ENCODE peak calls at places on chromosomes 11 and 22, in four cellular contexts. One of them, this sample, is unnamed.

GRCh38 chr22:47034076-47034808 is 271.8 kb downstream of the TBC1D22A start:
- DNase-seq in ovary: no peak
- DNase-seq in esophagus muscularis mucosa: no peak
- DNase-seq in HCT116: no peak
- DNase-seq in this sample: no peak

GRCh38 chr11:12271241-12271640 is 106.1 kb upstream of the PARVA start:
- DNase-seq in ovary: no peak
- DNase-seq in esophagus muscularis mucosa: no peak
- DNase-seq in HCT116: no peak
- DNase-seq in this sample: no peak

GRCh38 chr11:129375731-129376657 is at the start of gene BARX2:
- DNase-seq in ovary: no peak
- DNase-seq in esophagus muscularis mucosa: no peak
- DNase-seq in HCT116: peak; percentile 26
- DNase-seq in this sample: no peak

GRCh38 chr11:40360206-40360798 is 1099.2 kb downstream of the LRRC4C start:
- DNase-seq in ovary: no peak
- DNase-seq in esophagus muscularis mucosa: no peak
- DNase-seq in HCT116: no peak
- DNase-seq in this sample: no peak

GRCh38 chr22:46094676-46095075 is 55.6 kb upstream of the PPARA start:
- DNase-seq in ovary: no peak
- DNase-seq in esophagus muscularis mucosa: no peak
- DNase-seq in HCT116: no peak
- DNase-seq in this sample: no peak

GRCh38 chr11:15199693-15200092 is 85.0 kb downstream of the INSC start:
- DNase-seq in ovary: no peak
- DNase-seq in esophagus muscularis mucosa: no peak
- DNase-seq in HCT116: no peak
- DNase-seq in this sample: no peak

GRCh38 chr22:29994941-29995340 is 85.3 kb upstream of the HORMAD2 start:
- DNase-seq in ovary: no peak
- DNase-seq in esophagus muscularis mucosa: no peak
- DNase-seq in HCT116: no peak
- DNase-seq in this sample: no peak

GRCh38 chr11:26410967-26411366 is 79.0 kb downstream of the ANO3 start:
- DNase-seq in ovary: no peak
- DNase-seq in esophagus muscularis mucosa: no peak
- DNase-seq in HCT116: no peak
- DNase-seq in this sample: no peak

GRCh38 chr11:120599816-120600420 is 88.4 kb downstream of the GRIK4 start:
- DNase-seq in ovary: no peak
- DNase-seq in esophagus muscularis mucosa: no peak
- DNase-seq in HCT116: no peak
- DNase-seq in this sample: no peak

GRCh38 chr22:50203288-50203687 is 2.5 kb downstream of the SELENOO start:
- DNase-seq in ovary: no peak
- DNase-seq in esophagus muscularis mucosa: no peak
- DNase-seq in HCT116: no peak
- DNase-seq in this sample: no peak

GRCh38 chr11:88484873-88485621 is 147.5 kb upstream of the CTSC start:
- DNase-seq in ovary: no peak
- DNase-seq in esophagus muscularis mucosa: no peak
- DNase-seq in HCT116: peak; percentile 45
- DNase-seq in this sample: no peak

GRCh38 chr22:46070722-46071450 is 79.4 kb upstream of the PPARA start:
- DNase-seq in ovary: peak; percentile 79
- DNase-seq in esophagus muscularis mucosa: no peak
- DNase-seq in HCT116: no peak
- DNase-seq in this sample: peak; percentile 79

GRCh38 chr11:71322192-71322735 is 69.9 kb upstream of the SHANK2 start:
- DNase-seq in ovary: no peak
- DNase-seq in esophagus muscularis mucosa: no peak
- DNase-seq in HCT116: no peak
- DNase-seq in this sample: peak; percentile 27

GRCh38 chr22:19631899-19632670 is 82.2 kb upstream of the SEPTIN5 start:
- DNase-seq in ovary: no peak
- DNase-seq in esophagus muscularis mucosa: no peak
- DNase-seq in HCT116: peak; percentile 55
- DNase-seq in this sample: no peak

GRCh38 chr22:44396021-44396726 is 83.4 kb upstream of the SHISAL1 start:
- DNase-seq in ovary: peak; percentile 2
- DNase-seq in esophagus muscularis mucosa: no peak
- DNase-seq in HCT116: no peak
- DNase-seq in this sample: peak; percentile 48

GRCh38 chr11:33944345-33944692 is 52.4 kb upstream of the LMO2 start:
- DNase-seq in ovary: no peak
- DNase-seq in esophagus muscularis mucosa: no peak
- DNase-seq in HCT116: no peak
- DNase-seq in this sample: no peak

GRCh38 chr11:4551346-4551979 is 6.5 kb downstream of the OR52M1 start:
- DNase-seq in ovary: no peak
- DNase-seq in esophagus muscularis mucosa: no peak
- DNase-seq in HCT116: no peak
- DNase-seq in this sample: no peak

GRCh38 chr11:115848080-115848479 is 343.9 kb upstream of the CADM1 start:
- DNase-seq in ovary: no peak
- DNase-seq in esophagus muscularis mucosa: no peak
- DNase-seq in HCT116: no peak
- DNase-seq in this sample: no peak

GRCh38 chr11:11420512-11420911 is 67.5 kb upstream of the CSNK2A3 start:
- DNase-seq in ovary: no peak
- DNase-seq in esophagus muscularis mucosa: no peak
- DNase-seq in HCT116: no peak
- DNase-seq in this sample: no peak

GRCh38 chr22:46329616-46330015 is 5.9 kb upstream of the TRMU start:
- DNase-seq in ovary: no peak
- DNase-seq in esophagus muscularis mucosa: no peak
- DNase-seq in HCT116: no peak
- DNase-seq in this sample: no peak

GRCh38 chr11:8207080-8208000 is 38.5 kb upstream of the RIC3 start:
- DNase-seq in ovary: no peak
- DNase-seq in esophagus muscularis mucosa: no peak
- DNase-seq in HCT116: no peak
- DNase-seq in this sample: no peak

GRCh38 chr11:117443269-117444186 is 115.9 kb downstream of the CEP164 start:
- DNase-seq in ovary: peak; percentile 52
- DNase-seq in esophagus muscularis mucosa: no peak
- DNase-seq in HCT116: no peak
- DNase-seq in this sample: no peak

GRCh38 chr22:43345761-43346261 is 2.6 kb upstream of the SCUBE1 start:
- DNase-seq in ovary: no peak
- DNase-seq in esophagus muscularis mucosa: no peak
- DNase-seq in HCT116: no peak
- DNase-seq in this sample: no peak

GRCh38 chr11:121669422-121669821 is 216.7 kb upstream of the SORL1-AS1 start:
- DNase-seq in ovary: no peak
- DNase-seq in esophagus muscularis mucosa: peak; percentile 5
- DNase-seq in HCT116: no peak
- DNase-seq in this sample: no peak

GRCh38 chr22:42270512-42271190 is at the start of gene TCF20:
- DNase-seq in ovary: peak; percentile 77
- DNase-seq in esophagus muscularis mucosa: no peak
- DNase-seq in HCT116: peak; percentile 10
- DNase-seq in this sample: no peak

GRCh38 chr11:45405916-45406670 is 120.0 kb upstream of the SYT13 start:
- DNase-seq in ovary: no peak
- DNase-seq in esophagus muscularis mucosa: no peak
- DNase-seq in HCT116: no peak
- DNase-seq in this sample: no peak

DNA sequence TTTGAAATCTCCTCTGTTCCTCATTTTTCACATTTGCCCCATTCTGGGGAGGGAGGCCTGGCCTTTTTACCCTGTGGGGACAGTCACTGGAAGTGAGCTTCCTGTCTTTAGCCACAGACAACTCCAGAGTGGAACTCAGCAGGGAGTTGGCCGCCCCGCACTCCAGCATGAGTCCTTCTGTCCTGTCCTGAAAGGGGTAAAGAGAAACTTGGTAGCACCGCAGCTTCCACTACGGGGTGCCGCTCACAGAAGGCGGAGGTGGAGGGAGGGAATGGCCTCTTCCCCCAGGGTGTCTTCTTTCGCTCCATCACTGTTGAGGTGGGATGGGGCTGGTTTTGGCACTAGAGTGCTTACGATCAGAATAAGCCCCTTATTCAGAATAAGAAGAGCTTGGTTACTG is 132.2 kb downstream of the ST3GAL4 start:
- DNase-seq in ovary: no peak
- DNase-seq in esophagus muscularis mucosa: no peak
- DNase-seq in HCT116: no peak
- DNase-seq in this sample: no peak
- H3K4me1 ChIP-seq in ovary: no peaks in the 10 kb centered on the region
- H3K4me1 ChIP-seq in esophagus muscularis mucosa: no peaks in the 10 kb centered on the region
- H3K4me1 ChIP-seq in HCT116: no peaks in the 10 kb centered on the region
- H3K4me1 ChIP-seq in this sample: no peaks in the 10 kb centered on the region

DNA sequence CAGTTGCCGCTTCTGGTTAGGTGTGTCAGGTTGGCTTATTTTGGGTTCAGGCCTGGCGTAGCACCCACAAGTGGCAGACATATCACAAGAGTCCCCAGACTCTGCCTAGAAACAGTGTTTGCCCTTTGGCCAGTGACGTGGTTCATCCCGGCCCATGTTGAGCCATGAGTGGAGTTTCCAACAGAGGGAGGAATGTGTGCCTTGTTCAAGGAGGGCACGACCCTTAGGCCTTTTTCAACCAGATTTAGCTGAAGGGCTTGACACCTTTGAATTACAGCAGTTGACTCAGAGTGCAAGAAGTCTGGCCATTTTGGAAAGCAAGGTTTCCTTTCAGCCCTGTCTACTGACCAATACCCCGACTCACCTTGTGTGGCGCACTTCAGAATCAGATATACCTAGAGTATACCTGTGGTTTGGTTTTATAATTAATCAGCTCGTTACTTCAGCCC is 15.1 kb upstream of the AIFM3 start:
- DNase-seq in ovary: no peak
- DNase-seq in esophagus muscularis mucosa: no peak
- DNase-seq in HCT116: no peak
- DNase-seq in this sample: no peak
- TF ChIP-seq POLR2A in ovary: no peak
- TF ChIP-seq POLR2A in esophagus muscularis mucosa: no peak
- TF ChIP-seq POLR2A in HCT116: no peak
- TF ChIP-seq POLR2A in this sample: no peak

GRCh38 chr11:125956371-125956770 is 10.5 kb downstream of the VSIG10L2 start:
- DNase-seq in ovary: peak; percentile 67
- DNase-seq in esophagus muscularis mucosa: no peak
- DNase-seq in HCT116: no peak
- DNase-seq in this sample: no peak

GRCh38 chr11:125955856-125956255 is 10.0 kb downstream of the VSIG10L2 start:
- DNase-seq in ovary: no peak
- DNase-seq in esophagus muscularis mucosa: peak; percentile 78
- DNase-seq in HCT116: no peak
- DNase-seq in this sample: no peak

GRCh38 chr11:125954123-125954944 is 8.5 kb downstream of the VSIG10L2 start:
- DNase-seq in ovary: no peak
- DNase-seq in esophagus muscularis mucosa: peak; percentile 89
- DNase-seq in HCT116: no peak
- DNase-seq in this sample: no peak

GRCh38 chr11:125953401-125953935 is 7.6 kb downstream of the VSIG10L2 start:
- DNase-seq in ovary: no peak
- DNase-seq in esophagus muscularis mucosa: peak; percentile 90
- DNase-seq in HCT116: no peak
- DNase-seq in this sample: no peak

DNA sequence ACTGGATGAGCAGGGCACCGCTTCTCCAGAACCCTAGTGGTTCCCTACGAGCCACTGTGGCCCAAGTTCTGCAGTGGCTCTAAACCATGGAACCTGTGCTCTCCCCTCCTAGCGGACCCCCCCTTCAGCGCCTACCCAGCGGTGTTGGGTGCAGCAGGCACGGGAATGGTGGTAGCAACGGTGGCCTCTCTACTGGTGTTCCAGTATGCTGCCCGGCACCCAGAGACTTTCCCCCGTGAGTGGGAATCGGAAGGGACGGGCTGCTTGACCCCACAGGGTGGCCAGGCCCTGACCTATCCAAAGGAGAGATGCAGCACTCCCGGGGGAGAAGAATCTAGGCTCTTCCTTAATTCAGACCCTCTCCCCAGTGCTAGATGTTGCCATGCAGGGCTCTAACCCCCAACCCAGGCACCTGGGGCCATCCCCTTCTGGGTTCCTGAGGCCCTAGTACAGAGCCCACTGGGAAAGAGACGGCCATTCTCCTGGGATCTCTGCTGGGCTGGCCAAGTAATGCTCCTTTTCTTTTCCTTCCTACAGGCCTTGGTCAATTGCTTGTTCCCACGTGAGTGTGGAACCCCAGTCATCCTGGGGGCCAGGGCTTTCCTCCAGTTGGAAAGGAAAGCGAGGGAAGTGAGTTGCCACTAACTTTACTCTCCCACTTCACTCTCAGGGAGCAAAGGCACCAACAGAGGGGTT is 9.2 kb downstream of the VSIG10L2 start:
- DNase-seq in ovary: no peak
- DNase-seq in esophagus muscularis mucosa: peak; percentile 84
- DNase-seq in HCT116: no peak
- DNase-seq in this sample: no peak
- H3K36me3 ChIP-seq in ovary: no peaks in the 10 kb centered on the region
- H3K36me3 ChIP-seq in esophagus muscularis mucosa: peaks cover 21% of the 10 kb centered on the region
- H3K36me3 ChIP-seq in HCT116: no peaks in the 10 kb centered on the region
- H3K36me3 ChIP-seq in this sample: peaks cover 8% of the 10 kb centered on the region

DNA sequence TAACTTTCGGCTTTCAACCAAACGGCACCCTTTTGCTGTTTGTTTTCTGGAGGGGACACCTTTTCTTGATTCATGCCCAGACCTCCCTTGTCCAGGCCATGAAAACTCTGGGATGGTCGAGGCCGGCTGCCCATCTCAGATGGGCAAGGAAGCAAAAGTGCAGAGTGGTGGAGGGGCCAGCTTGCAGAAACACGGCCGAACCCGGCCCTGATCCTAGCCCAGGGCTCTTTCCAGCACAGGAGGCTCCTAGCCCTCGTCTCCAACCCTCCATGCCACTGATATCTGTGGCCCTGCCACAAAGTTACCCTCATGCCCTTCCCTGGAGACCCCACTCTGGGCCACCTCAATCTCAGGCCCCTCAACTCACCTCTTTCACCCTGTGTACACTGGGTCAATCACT is 18.9 kb upstream of the SLC22A12 start:
- DNase-seq in ovary: no peak
- DNase-seq in esophagus muscularis mucosa: no peak
- DNase-seq in HCT116: no peak
- DNase-seq in this sample: peak; percentile 36
- H3K4me1 ChIP-seq in ovary: no peaks in the 10 kb centered on the region
- H3K4me1 ChIP-seq in esophagus muscularis mucosa: no peaks in the 10 kb centered on the region
- H3K4me1 ChIP-seq in HCT116: peaks cover 1% of the 10 kb centered on the region
- H3K4me1 ChIP-seq in this sample: peaks cover 5% of the 10 kb centered on the region

This sample was measured in suprapubic skin.